ENCODE peak calls at places on chromosome 4, in five cellular contexts. Y, B, O, V and U are unnamed samples.
A peak's percentile ranks its signal among the peaks of the same experiment; 100 is the strongest.

GRCh38 chr4:2289311-2289954 is 27.5 kb upstream of the MXD4 start:
- DNase-seq in Y (no peak), B (no peak), O (no peak), V (no peak), U (peak; percentile 19)

GRCh38 chr4:6278801-6279197 is 9.1 kb downstream of the WFS1 start:
- DNase-seq in Y (no peak), B (peak; percentile 56), O (peak; percentile 77), V (peak; percentile 65), U (peak; percentile 28)

GRCh38 chr4:72876946-72877345 is 192.6 kb downstream of the COX18 start:
- DNase-seq in Y (no peak), B (no peak), O (no peak), V (no peak), U (no peak)

GRCh38 chr4:110120506-110120905 is 77.9 kb downstream of the ELOVL6 start:
- DNase-seq in Y (no peak), B (no peak), O (no peak), V (no peak), U (no peak)

GRCh38 chr4:59381591-59381990 is 1818.5 kb upstream of the ADGRL3 start:
- DNase-seq in Y (no peak), B (no peak), O (no peak), V (no peak), U (no peak)

GRCh38 chr4:13522282-13523104 is 21.8 kb downstream of the NKX3-2 start:
- DNase-seq in Y (no peak), B (no peak), O (no peak), V (no peak), U (no peak)

GRCh38 chr4:26028793-26029511 is 114.9 kb downstream of the SMIM20 start:
- DNase-seq in Y (peak; percentile 81), B (peak; percentile 71), O (peak; percentile 81), V (peak; percentile 58), U (peak; percentile 77)

GRCh38 chr4:78057600-78058560 is 757 bp downstream of the FRAS1 start:
- DNase-seq in Y (peak; percentile 34), B (peak; percentile 40), O (peak; percentile 55), V (peak; percentile 13), U (peak; percentile 61)

GRCh38 chr4:127501103-127501502 is 131.7 kb upstream of the INTU start:
- DNase-seq in Y (no peak), B (no peak), O (no peak), V (peak; percentile 42), U (no peak)

GRCh38 chr4:53981573-53981972 is 82.8 kb downstream of the CHIC2 start:
- DNase-seq in Y (no peak), B (no peak), O (no peak), V (peak; percentile 44), U (no peak)

GRCh38 chr4:186953601-186954260 is 230.1 kb upstream of the FAT1 start:
- DNase-seq in Y (no peak), B (no peak), O (peak; percentile 36), V (no peak), U (no peak)

GRCh38 chr4:101944649-101945048 is 154.1 kb downstream of the BANK1 start:
- DNase-seq in Y (no peak), B (no peak), O (no peak), V (peak; percentile 56), U (no peak)

GRCh38 chr4:99885063-99885664 is 9.1 kb downstream of the LAMTOR3 start:
- DNase-seq in Y (no peak), B (no peak), O (no peak), V (peak; percentile 38), U (no peak)

GRCh38 chr4:125891597-125892258 is 577.0 kb downstream of the FAT4 start:
- DNase-seq in Y (no peak), B (no peak), O (no peak), V (peak; percentile 98), U (no peak)

GRCh38 chr4:88705805-88706518 is 8.3 kb upstream of the NAP1L5 start:
- DNase-seq in Y (no peak), B (no peak), O (no peak), V (peak; percentile 57), U (no peak)

GRCh38 chr4:170391066-170391754 is 301.5 kb upstream of the AADAT start:
- DNase-seq in Y (no peak), B (no peak), O (no peak), V (peak; percentile 65), U (no peak)

GRCh38 chr4:137558951-137559350 is 26.7 kb upstream of the PCDH18 start:
- DNase-seq in Y (no peak), B (no peak), O (no peak), V (peak; percentile 80), U (no peak)

GRCh38 chr4:183355405-183355804 is 33.2 kb upstream of the CLDN24 start:
- DNase-seq in Y (no peak), B (no peak), O (no peak), V (peak; percentile 72), U (peak; percentile 9)

GRCh38 chr4:2256781-2257191 is 5.1 kb downstream of the MXD4 start:
- DNase-seq in Y (peak; percentile 63), B (peak; percentile 19), O (peak; percentile 70), V (no peak), U (no peak)

GRCh38 chr4:48879561-48880442 is 26.8 kb downstream of the OCIAD2 start:
- DNase-seq in Y (no peak), B (no peak), O (no peak), V (no peak), U (no peak)

GRCh38 chr4:122663814-122664610 is 43.1 kb upstream of the IL21 start:
- DNase-seq in Y (no peak), B (no peak), O (no peak), V (peak; percentile 49), U (no peak)

GRCh38 chr4:85866508-85866907 is 391.6 kb downstream of the ARHGAP24 start:
- DNase-seq in Y (no peak), B (no peak), O (no peak), V (no peak), U (no peak)

GRCh38 chr4:153514001-153514526 is 47.9 kb downstream of the TMEM131L start:
- DNase-seq in Y (no peak), B (no peak), O (no peak), V (peak; percentile 66), U (no peak)

GRCh38 chr4:41213563-41214157 is 682 bp downstream of the APBB2 start:
- DNase-seq in Y (no peak), B (peak; percentile 30), O (peak; percentile 38), V (no peak), U (no peak)

GRCh38 chr4:55183926-55184599 is 58.7 kb upstream of the KDR start:
- DNase-seq in Y (peak; percentile 27), B (no peak), O (no peak), V (peak; percentile 97), U (no peak)

GRCh38 chr4:824461-825062 is 1.4 kb downstream of the CPLX1 start:
- DNase-seq in Y (no peak), B (no peak), O (no peak), V (no peak), U (no peak)

GRCh38 chr4:827209-828081 is 1.5 kb upstream of the CPLX1 start:
- DNase-seq in Y (no peak), B (no peak), O (no peak), V (no peak), U (no peak)

GRCh38 chr4:826508-827208 is 729 bp upstream of the CPLX1 start:
- DNase-seq in Y (no peak), B (no peak), O (no peak), V (no peak), U (no peak)

GRCh38 chr4:825063-825968 is 613 bp downstream of the CPLX1 start:
- DNase-seq in Y (no peak), B (peak; percentile 9), O (no peak), V (no peak), U (no peak)

DNA sequence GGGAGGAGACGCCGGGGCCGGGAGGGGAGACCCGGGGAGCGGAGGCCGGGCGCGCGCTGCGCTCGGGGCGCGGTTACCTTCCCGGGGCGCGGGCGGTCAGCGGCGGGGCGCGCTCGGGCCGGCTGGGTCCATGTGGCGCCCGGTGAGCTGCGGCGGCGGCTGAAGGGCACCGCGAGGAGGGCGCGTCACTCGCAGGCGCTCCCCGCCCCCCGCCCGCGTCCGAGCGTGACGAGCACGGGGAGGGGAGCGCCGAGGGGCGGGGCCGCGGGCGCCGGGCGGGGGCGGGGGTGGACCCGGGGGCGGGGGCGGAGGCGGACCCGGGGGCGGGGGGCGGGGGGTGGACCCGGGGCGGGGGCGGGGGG is at the start of gene CPLX1:
- DNase-seq in Y (peak; percentile 39), B (peak; percentile 35), O (no peak), V (no peak), U (no peak)
- H3K4me1 ChIP-seq in Y (peaks cover 22% of the 10 kb centered on the region), B (peaks cover 4% of the 10 kb centered on the region), O (peaks cover 46% of the 10 kb centered on the region), V (no peaks in the 10 kb centered on the region), U (peaks cover 12% of the 10 kb centered on the region)

DNA sequence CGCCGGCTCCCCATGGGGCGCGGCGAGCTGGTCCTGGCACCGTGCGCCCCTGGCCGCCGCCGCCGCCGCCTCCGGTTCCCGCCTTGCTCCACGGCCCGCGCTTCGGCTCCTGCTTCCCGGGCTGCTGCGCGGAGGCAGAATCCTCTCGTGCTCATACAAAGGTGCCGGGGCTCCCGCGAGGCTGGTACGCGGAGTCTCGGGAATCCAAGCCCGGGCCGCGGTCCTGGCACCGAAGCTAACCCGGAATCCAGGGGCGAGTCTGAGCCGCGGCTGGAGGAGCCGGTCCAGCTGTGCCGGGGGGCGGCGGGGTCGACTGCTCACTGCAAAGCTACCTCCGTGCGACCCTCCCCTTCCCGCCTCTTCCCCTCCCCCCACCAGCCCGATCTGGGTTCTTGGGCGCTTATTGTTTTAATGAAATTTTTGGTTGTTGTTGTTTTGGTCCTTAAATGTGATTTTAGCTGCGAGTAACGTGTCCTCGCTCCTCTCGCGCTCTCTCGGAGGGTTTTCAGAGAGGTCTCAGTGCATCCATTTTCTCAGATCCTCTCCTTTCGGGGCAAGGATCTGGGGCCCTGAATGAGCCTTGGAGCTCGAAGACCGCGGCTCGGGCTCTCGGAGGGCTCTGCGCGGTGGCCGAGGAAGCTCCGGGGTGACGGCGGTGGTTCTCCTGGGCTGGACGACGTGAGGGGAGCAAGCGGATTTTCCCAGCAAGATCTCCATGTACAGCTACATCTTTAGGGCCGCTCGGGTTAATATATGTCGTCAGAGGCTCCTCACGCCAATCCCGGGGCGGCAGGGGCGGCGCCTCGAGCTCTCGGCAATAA is at the start of gene HAND2:
- DNase-seq in Y (no peak), B (peak; percentile 64), O (peak; percentile 91), V (peak; percentile 59), U (no peak)
- TF ChIP-seq POLR2A in Y (no peak), B (peak; percentile 59), O (peak; percentile 97), V (no peak), U (peak; percentile 21)

DNA sequence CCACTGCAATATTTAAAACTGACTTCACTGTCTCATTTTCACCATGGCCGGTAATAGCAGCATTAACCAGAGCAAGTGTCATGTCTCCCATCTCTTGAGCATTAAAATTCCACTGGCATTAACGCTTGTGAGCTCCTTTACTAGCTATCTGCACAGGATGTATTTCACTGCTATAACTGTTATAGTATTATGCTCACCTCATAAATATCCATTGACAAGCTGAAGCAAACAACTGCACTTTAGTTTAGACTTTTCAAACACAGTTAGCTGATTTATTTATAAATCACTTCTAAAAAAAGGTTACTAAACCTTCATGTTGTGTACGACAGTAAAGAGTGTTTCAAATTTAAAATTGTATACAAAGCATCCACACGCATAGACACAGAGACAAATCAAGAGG is 157.8 kb downstream of the ANTXR2 start:
- DNase-seq in Y (no peak), B (no peak), O (no peak), V (peak; percentile 15), U (no peak)
- H3K4me1 ChIP-seq in Y (peaks cover 34% of the 10 kb centered on the region), B (no peaks in the 10 kb centered on the region), O (peaks cover 4% of the 10 kb centered on the region), V (peaks cover 4% of the 10 kb centered on the region), U (no peaks in the 10 kb centered on the region)

DNA sequence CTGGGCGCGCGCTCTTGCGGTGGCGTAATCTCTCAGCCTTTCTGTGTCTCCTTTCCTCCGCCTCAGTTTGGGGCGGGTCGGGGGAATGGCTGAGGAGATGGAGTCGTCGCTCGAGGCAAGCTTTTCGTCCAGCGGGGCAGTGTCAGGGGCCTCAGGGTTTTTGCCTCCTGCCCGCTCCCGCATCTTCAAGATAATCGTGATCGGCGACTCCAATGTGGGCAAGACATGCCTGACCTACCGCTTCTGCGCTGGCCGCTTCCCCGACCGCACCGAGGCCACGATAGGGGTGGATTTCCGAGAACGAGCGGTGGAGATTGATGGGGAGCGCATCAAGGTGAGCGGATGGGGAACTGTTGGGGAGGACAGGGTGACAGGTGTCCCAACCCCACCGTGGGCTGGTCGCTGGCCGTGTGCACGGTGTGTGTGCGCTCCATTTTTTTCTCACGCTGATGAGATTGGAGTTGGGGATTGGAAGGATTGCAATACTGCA is at the start of gene RAB33B:
- DNase-seq in Y (no peak), B (no peak), O (no peak), V (peak; percentile 86), U (no peak)
- TF ChIP-seq POLR2A in Y (no peak), B (peak; percentile 90), O (peak; percentile 84), V (no peak), U (peak; percentile 83)